ENCODE peak calls at places on chromosomes 11 and 22, in five cellular contexts. K is BE2C, G is GM23338, L is choroid plexus epithelial cell, X is endodermal cell. H is an unnamed sample.

GRCh38 chr11:44775366-44776356 is 48.9 kb downstream of the TSPAN18 start:
- DNase-seq in K (peak), G (peak), L (peak), X (peak), H (peak)

GRCh38 chr11:28384418-28384817 is 276.2 kb downstream of the METTL15 start:
- DNase-seq in K (no peak), G (no peak), L (peak), X (no peak), H (no peak)

GRCh38 chr11:34844466-34845112 is 71.6 kb downstream of the APIP start:
- DNase-seq in K (no peak), G (no peak), L (no peak), X (peak), H (no peak)

GRCh38 chr22:44357962-44358553 is 45.3 kb upstream of the SHISAL1 start:
- DNase-seq in K (peak), G (no peak), L (no peak), X (peak), H (no peak)

GRCh38 chr22:41177626-41178424 is 27.3 kb upstream of the L3MBTL2 start:
- DNase-seq in K (no peak), G (no peak), L (no peak), X (no peak), H (no peak)

GRCh38 chr11:62456630-62457029 is 37.8 kb downstream of the SCGB1A1 start:
- DNase-seq in K (no peak), G (peak), L (no peak), X (peak), H (no peak)

GRCh38 chr11:126700773-126701554 is 299.6 kb downstream of the KIRREL3 start:
- DNase-seq in K (no peak), G (no peak), L (no peak), X (no peak), H (peak)

GRCh38 chr11:18245396-18245795 is 3.1 kb downstream of the SAA2 start:
- DNase-seq in K (no peak), G (no peak), L (no peak), X (no peak), H (no peak)

DNA sequence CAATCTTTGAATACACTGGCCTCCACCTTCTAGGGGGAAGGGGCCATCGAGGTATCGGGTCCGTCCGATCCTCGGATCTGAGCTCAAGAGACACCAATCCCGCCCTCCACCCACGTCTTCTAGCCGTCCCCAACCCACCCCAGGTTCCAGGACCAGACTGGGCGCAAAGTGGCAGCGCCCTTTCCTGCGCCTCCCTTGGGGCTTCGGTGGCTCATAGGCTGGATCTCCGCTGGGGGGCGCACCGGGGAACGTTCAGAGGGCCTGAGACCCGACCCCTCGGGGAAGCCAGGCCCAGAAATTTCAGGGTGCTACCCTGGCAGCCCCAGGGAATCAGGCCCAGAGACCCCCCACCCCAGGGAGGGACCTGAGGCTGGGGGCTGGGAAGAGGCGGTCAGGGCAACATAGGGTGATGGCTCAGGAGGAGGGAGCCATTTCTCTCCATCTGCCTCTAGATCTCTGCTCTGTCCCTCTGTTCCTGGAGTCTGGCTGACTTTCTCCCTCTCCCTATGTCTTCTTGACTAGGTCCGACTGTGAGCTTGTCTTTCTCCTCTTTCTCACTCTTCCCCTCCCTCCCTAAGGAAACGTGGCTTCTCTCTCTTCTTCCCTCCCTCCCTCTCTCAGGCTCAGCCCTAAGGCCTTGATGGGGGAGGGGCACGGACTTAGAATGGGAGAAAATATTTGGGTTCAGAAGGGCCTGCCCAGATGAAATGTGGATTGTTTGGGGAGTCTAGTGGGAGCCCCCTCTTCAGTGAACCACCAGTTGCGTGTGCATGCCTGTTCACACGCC is 1.1 kb downstream of the CREB3L1 start:
- DNase-seq in K (no peak), G (peak), L (peak), X (peak), H (peak)
- TF ChIP-seq CTCF in K (no peak), G (peak), L (peak), X (peak), H (peak)

GRCh38 chr22:20803696-20804324 is 29.9 kb downstream of the SERPIND1 start:
- DNase-seq in K (peak), G (peak), L (peak), X (peak), H (peak)
- TF ChIP-seq CTCF in K (peak), G (peak), L (peak), X (peak), H (peak)

DNA sequence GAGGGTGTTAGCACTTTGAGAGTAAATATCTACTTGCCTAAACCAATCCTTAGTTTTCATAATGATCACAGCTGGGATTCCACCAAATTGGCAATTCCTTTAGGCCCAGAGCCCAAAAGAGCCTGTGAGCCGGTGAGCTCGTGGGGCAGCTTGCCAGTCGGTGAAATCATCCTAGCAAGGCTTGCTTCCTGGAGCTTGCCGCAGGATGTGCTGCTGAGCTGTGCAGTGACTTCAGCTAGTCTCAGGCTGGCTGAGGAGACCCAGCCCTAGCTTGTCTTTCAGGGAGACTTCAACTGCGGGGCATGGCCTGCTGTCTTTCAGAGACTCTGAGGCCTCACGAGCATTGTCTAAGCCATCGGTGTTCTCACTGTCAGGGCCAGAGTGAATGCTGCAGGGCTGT is 73.6 kb upstream of the SUSD2 start:
- DNase-seq in K (no peak), G (no peak), L (peak), X (no peak), H (no peak)
- TF ChIP-seq CTCF in K (no peak), G (no peak), L (peak), X (no peak), H (no peak)

GRCh38 chr11:1122356-1123002 is 35.3 kb upstream of the MUC5AC start:
- DNase-seq in K (no peak), G (no peak), L (no peak), X (peak), H (no peak)
- TF ChIP-seq CTCF in K (no peak), G (no peak), L (no peak), X (no peak), H (no peak)

GRCh38 chr11:78811622-78812021 is 237.0 kb upstream of the NARS2 start:
- DNase-seq in K (no peak), G (no peak), L (no peak), X (no peak), H (no peak)

GRCh38 chr11:78810489-78811090 is 235.9 kb upstream of the NARS2 start:
- DNase-seq in K (no peak), G (no peak), L (no peak), X (no peak), H (no peak)

GRCh38 chr11:78809931-78810481 is 235.3 kb upstream of the NARS2 start:
- DNase-seq in K (no peak), G (no peak), L (no peak), X (no peak), H (no peak)

GRCh38 chr11:78815631-78816232 is 241.1 kb upstream of the NARS2 start:
- DNase-seq in K (no peak), G (no peak), L (no peak), X (no peak), H (no peak)

DNA sequence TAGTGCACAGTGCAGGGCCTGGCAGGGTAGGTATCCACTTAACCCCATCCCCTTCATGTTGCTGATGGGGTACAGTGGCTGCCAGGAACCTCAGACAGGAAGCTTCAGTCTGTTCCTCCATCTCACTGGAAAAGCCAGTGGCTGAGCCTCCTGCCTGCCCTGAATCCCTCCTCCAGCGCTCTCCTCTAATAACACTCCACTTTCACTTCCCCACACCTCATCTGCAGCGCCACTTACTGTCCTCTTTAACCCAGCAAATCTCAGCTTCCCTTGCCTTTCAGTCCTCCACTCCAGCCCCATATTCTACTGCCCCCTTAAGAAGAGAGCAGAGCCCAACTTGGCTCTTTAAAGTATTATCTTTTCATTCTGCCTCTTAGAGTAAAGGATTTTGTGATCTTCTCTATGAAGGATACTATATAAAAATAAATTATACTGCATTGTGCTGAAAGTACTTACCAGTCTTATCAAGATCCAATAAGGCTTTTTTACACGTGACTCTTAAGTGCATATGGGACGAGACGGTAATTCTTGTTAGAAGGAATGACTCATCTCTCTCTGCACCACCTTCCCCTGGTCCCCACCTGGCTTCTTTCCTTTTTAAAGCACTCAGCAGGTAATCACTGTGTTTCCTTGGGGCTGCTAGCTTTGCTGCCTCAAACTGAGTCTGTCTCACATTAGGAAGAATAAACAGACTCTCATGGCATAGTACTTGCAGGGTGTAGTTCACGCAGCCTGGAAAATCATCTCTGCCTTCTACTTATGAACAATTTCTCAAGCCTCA is 238.0 kb upstream of the NARS2 start:
- DNase-seq in K (no peak), G (peak), L (peak), X (peak), H (no peak)
- TF ChIP-seq CTCF in K (peak), G (no peak), L (peak), X (no peak), H (no peak)

DNA sequence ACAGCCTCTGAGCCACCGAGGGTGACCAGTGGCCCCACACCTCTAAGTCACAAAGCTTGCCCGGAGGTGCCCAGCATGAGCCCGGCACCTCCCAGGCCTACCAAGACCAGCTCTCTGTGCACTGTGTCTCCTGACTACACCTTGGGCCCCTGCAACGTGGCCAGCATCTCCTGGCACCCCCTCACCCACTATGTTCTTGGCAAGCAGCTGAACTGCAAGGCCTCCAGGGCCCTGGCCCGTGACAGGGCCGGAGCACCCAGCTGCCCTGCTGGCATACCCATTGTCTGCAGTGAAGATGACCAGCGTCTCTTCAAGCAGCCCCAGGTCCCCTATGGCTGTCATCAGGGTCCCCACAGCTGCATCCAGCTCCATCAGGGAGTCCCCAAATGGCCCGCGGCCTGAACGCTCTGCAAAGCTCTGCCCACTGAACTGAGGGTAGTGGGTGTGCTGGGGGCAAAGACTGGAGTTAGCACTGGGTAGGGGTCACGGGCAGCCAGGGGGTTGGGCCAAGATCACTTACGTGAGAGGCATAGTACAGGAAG is 1.6 kb downstream of the ARSA start:
- DNase-seq in K (no peak), G (no peak), L (no peak), X (no peak), H (no peak)
- TF ChIP-seq CTCF in K (no peak), G (no peak), L (no peak), X (no peak), H (no peak)

GRCh38 chr11:86515297-86516094 is 140.8 kb downstream of the CCDC81 start:
- DNase-seq in K (no peak), G (no peak), L (peak), X (peak), H (no peak)
- TF ChIP-seq CTCF in K (no peak), G (no peak), L (peak), X (no peak), H (no peak)

DNA sequence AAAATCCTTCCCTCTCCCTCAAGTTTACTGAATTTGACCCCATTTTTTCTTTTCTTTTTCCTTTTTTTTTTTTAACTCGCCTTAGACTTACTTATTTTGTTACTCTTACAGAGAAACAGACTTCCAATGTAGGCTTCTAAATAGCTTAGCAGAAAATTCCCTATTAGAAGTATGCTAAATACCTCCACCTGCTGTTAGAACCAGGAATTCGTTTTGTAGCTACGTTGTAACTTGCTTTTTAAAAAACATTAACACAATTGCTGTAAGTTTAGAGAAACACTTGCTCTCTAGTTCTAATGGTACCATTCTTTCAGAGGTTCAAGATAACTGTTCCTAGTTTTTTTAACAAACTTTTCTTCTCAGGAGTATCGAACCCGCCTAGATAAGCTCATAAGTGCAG is 324.2 kb downstream of the DCDC1 start:
- DNase-seq in K (no peak), G (peak), L (peak), X (no peak), H (peak)
- TF ChIP-seq CTCF in K (no peak), G (peak), L (peak), X (peak), H (no peak)

DNA sequence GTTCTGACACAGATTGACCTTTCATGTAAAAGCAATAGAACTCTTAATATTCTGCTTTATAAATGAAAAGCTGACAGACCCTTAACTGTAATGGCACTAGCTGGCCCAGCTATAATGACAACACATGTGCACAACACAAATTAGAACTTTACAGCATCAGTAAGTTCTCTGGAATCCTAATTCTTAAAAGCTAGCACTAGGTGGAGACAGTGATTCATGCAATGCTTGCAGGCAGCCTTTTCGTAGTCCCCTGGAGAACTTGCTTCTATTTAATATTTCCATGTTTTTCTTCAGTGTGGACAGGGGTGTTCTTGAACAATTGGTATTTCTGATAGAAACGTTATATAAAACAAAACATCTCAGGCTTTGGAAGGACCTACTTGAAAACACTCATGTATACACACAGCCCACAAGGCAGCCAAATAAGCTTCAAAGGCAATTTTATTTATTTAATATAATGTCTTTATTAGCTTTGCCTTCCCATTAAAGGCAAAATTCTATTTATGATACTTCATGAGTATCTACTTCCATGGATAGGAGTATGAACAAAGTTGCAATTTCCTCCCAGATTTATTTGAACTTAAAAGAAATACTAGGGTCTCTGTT is 374.3 kb upstream of the MPPED2 start:
- DNase-seq in K (no peak), G (peak), L (peak), X (no peak), H (no peak)
- TF ChIP-seq CTCF in K (peak), G (peak), L (peak), X (peak), H (no peak)

H was measured in GM13976.